ENCODE peak calls at places on chromosome 10, in ten cellular contexts. Z is activated gamma-delta T cell, G is body of pancreas, E is transverse colon, L is GM19239, Y is breast epithelium, I is endothelial cell, U is left cardiac atrium, C is anterior cingulate cortex, W is HTR-8/SVneo. J is an unnamed sample.

GRCh38 chr10:100637785-100638184 is 102.0 kb downstream of the HIF1AN start:
- DNase-seq in I (peak), E (no peak), G (no peak), W (no peak), C (no peak), Z (no peak), Y (no peak), L (no peak), U (no peak), J (peak)

GRCh38 chr10:89531359-89531758 is 4.0 kb downstream of the SLC16A12 start:
- DNase-seq in L (no peak), G (no peak), U (no peak), Z (no peak), Y (no peak), I (no peak), W (no peak), C (no peak), E (no peak), J (no peak)

GRCh38 chr10:118800920-118801319 is 46.1 kb upstream of the CACUL1 start:
- DNase-seq in W (no peak), E (peak), U (no peak), Y (no peak), L (no peak), C (no peak), Z (no peak), G (peak), I (peak), J (peak)

GRCh38 chr10:60171436-60172013 is 218.2 kb downstream of the ANK3 start:
- DNase-seq in I (no peak), E (no peak), C (no peak), U (no peak), Y (no peak), L (no peak), W (no peak), G (no peak), Z (no peak), J (no peak)

GRCh38 chr10:28661035-28661434 is 16.3 kb upstream of the BAMBI start:
- DNase-seq in L (no peak), G (no peak), Z (no peak), C (no peak), I (no peak), Y (no peak), U (peak), E (no peak), W (no peak), J (no peak)

GRCh38 chr10:89147256-89147655 is 59.9 kb downstream of the CH25H start:
- DNase-seq in I (no peak), W (no peak), Z (no peak), Y (no peak), U (no peak), E (no peak), L (no peak), G (no peak), C (no peak), J (no peak)

GRCh38 chr10:76009531-76009930 is 578.1 kb downstream of the LRMDA start:
- DNase-seq in E (no peak), G (no peak), U (no peak), Z (no peak), C (no peak), L (no peak), W (no peak), Y (no peak), I (no peak), J (no peak)

GRCh38 chr10:58741673-58742072 is 229.0 kb downstream of the BICC1 start:
- DNase-seq in Z (no peak), L (no peak), W (no peak), E (no peak), C (no peak), U (no peak), I (no peak), Y (no peak), G (no peak), J (no peak)

GRCh38 chr10:75099952-75100763 is 11.3 kb upstream of the SAMD8 start:
- DNase-seq in E (peak), Z (peak), G (peak), U (peak), W (peak), Y (peak), I (peak), L (peak), C (peak), J (peak)

GRCh38 chr10:67780759-67781538 is 57.0 kb downstream of the DNAJC12 start:
- DNase-seq in Z (no peak), C (no peak), W (no peak), E (no peak), G (no peak), L (no peak), I (no peak), U (no peak), Y (no peak), J (no peak)

GRCh38 chr10:104049497-104050250 is 36.0 kb downstream of the COL17A1 start:
- DNase-seq in E (peak), Y (no peak), L (no peak), U (peak), W (peak), C (no peak), Z (no peak), I (no peak), G (no peak), J (no peak)

GRCh38 chr10:8326702-8327423 is 272.4 kb downstream of the GATA3 start:
- DNase-seq in I (no peak), Z (no peak), Y (no peak), W (no peak), E (no peak), L (no peak), C (no peak), G (no peak), U (no peak), J (no peak)

GRCh38 chr10:111117528-111118277 is 40.9 kb downstream of the ADRA2A start:
- DNase-seq in Y (no peak), E (no peak), U (no peak), W (no peak), C (no peak), Z (no peak), L (no peak), G (no peak), I (no peak), J (no peak)

GRCh38 chr10:5945561-5946418 is 31.6 kb downstream of the IL15RA start:
- DNase-seq in I (peak), G (no peak), W (peak), L (no peak), Y (no peak), E (peak), C (no peak), Z (no peak), U (peak), J (peak)

GRCh38 chr10:88091490-88092061 is 228.2 kb downstream of the PTEN start:
- DNase-seq in G (no peak), C (no peak), Z (no peak), Y (no peak), I (no peak), W (no peak), L (no peak), U (no peak), E (peak), J (peak)

GRCh38 chr10:127293640-127294039 is 97.2 kb upstream of the INSYN2A start:
- DNase-seq in Z (no peak), L (no peak), U (no peak), G (no peak), I (no peak), C (no peak), W (no peak), E (no peak), Y (no peak), J (no peak)

GRCh38 chr10:62842983-62843382 is 26.8 kb upstream of the EGR2 start:
- DNase-seq in L (no peak), U (no peak), E (no peak), G (no peak), W (no peak), C (no peak), I (no peak), Y (no peak), Z (no peak), J (no peak)

GRCh38 chr10:94217431-94217830 is 145.3 kb downstream of the NOC3L start:
- DNase-seq in U (no peak), W (no peak), L (no peak), E (no peak), Z (no peak), G (no peak), Y (no peak), I (no peak), C (no peak), J (no peak)

GRCh38 chr10:22682237-22683192 is 31.9 kb downstream of the PIP4K2A start:
- DNase-seq in U (no peak), W (no peak), I (no peak), L (no peak), C (no peak), Z (no peak), Y (no peak), E (peak), G (no peak), J (peak)

GRCh38 chr10:77539147-77539935 is 98.3 kb downstream of the KCNMA1 start:
- DNase-seq in G (no peak), U (no peak), C (no peak), W (no peak), I (no peak), L (no peak), E (no peak), Y (no peak), Z (no peak), J (no peak)

GRCh38 chr10:72740526-72740925 is 48.6 kb downstream of the MCU start:
- DNase-seq in G (no peak), U (peak), Y (no peak), I (no peak), W (peak), E (peak), Z (no peak), C (no peak), L (no peak), J (no peak)

GRCh38 chr10:26524161-26524831 is 86.2 kb downstream of the APBB1IP start:
- DNase-seq in Y (no peak), C (no peak), Z (no peak), I (no peak), W (no peak), L (no peak), G (no peak), U (no peak), E (no peak), J (peak)

GRCh38 chr10:131857156-131858117 is 43.4 kb upstream of the PPP2R2D start:
- DNase-seq in Z (no peak), L (no peak), Y (peak), W (no peak), E (no peak), G (no peak), U (no peak), I (no peak), C (no peak), J (no peak)

GRCh38 chr10:133316266-133316665 is 7.6 kb downstream of the ZNF511 start:
- DNase-seq in W (no peak), U (no peak), Z (no peak), E (no peak), L (no peak), G (no peak), Y (no peak), C (no peak), I (no peak), J (no peak)